ENCODE peak calls at places on chromosome 11, in eight cellular contexts. J is left ventricle myocardium inferior; L is iPS DF 19.7; T is activated CD8-positive, alpha-beta memory T cell treated with anti-CD3 and anti-CD28 coated beads for 4 hours; H is psoas muscle; P is NCI-H460; O is T-helper 1 cell; N is CD8-positive, alpha-beta T cell. E is an unnamed sample.

GRCh38 chr11:76844511-76844910 is 16.2 kb upstream of the ACER3 start:
- DNase-seq in H (no peak), L (no peak), N (no peak), O (no peak), P (no peak), J (no peak), T (no peak), E (no peak)

GRCh38 chr11:330307-330693 is 9.6 kb upstream of the IFITM3 start:
- DNase-seq in L (no peak), H (no peak), P (no peak), N (no peak), T (no peak), J (no peak), O (no peak), E (peak)

GRCh38 chr11:12834166-12834565 is 159.9 kb downstream of the TEAD1 start:
- DNase-seq in H (no peak), L (no peak), J (no peak), O (no peak), P (no peak), N (no peak), T (no peak), E (no peak)

GRCh38 chr11:61041755-61042518 is 60.4 kb upstream of the CD5 start:
- DNase-seq in J (peak), N (peak), H (no peak), O (peak), T (peak), L (no peak), P (no peak), E (no peak)

GRCh38 chr11:46272816-46273427 is 4.5 kb upstream of the CREB3L1 start:
- DNase-seq in P (no peak), O (no peak), L (no peak), H (peak), N (no peak), T (no peak), J (peak), E (no peak)

GRCh38 chr11:130772266-130773227 is 143.7 kb downstream of the SNX19 start:
- DNase-seq in T (no peak), L (no peak), J (no peak), N (no peak), P (no peak), H (peak), O (no peak), E (no peak)

GRCh38 chr11:10139081-10139480 is 154.9 kb downstream of the SBF2 start:
- DNase-seq in L (no peak), P (no peak), O (no peak), J (no peak), H (no peak), N (no peak), T (no peak), E (no peak)

GRCh38 chr11:100929377-100929776 is 200.2 kb downstream of the PGR start:
- DNase-seq in P (no peak), H (no peak), L (no peak), O (no peak), J (no peak), T (no peak), N (no peak), E (no peak)

GRCh38 chr11:119108151-119108856 is 1.2 kb downstream of the C2CD2L start:
- DNase-seq in L (no peak), O (peak), N (no peak), P (no peak), H (no peak), J (no peak), T (no peak), E (peak)